ENCODE peak calls at places on chromosomes 16 and 17, in eight cellular contexts. K is HFF-Myc; W is stimulated activated CD8-positive, alpha-beta memory T cell treated with anti-CD3 and anti-CD28 coated beads, Interleukin-7, amount 100 ng/mL, for 48 hours; H is T-helper 17 cell; J is iPS-NIHi11; C is NCI-H82; V is effector CD4-positive, alpha-beta T cell; L is SHP77. O is an unnamed sample.

GRCh38 chr17:78337244-78338109 is 22.4 kb downstream of the SOCS3 start:
- DNase-seq in K (no peak), W (no peak), H (no peak), J (no peak), C (no peak), V (no peak), L (no peak), O (peak)

GRCh38 chr17:4163951-4164350 is 21.0 kb downstream of the CYB5D2 start:
- DNase-seq in K (no peak), W (no peak), H (no peak), J (no peak), C (no peak), V (no peak), L (no peak), O (no peak)

GRCh38 chr17:19295478-19296200 is 58.5 kb downstream of the EPN2 start:
- DNase-seq in K (no peak), W (no peak), H (no peak), J (no peak), C (peak), V (no peak), L (no peak), O (no peak)

GRCh38 chr17:39699818-39700147 is at the start of gene ERBB2:
- DNase-seq in K (no peak), W (no peak), H (no peak), J (peak), C (no peak), V (no peak), L (no peak), O (peak)

GRCh38 chr17:48024149-48025039 is 13.2 kb downstream of the COPZ2 start:
- DNase-seq in K (no peak), W (no peak), H (peak), J (no peak), C (peak), V (peak), L (peak), O (peak)

GRCh38 chr17:57551321-57552079 is 193.6 kb downstream of the CCDC182 start:
- DNase-seq in K (no peak), W (no peak), H (no peak), J (no peak), C (peak), V (peak), L (no peak), O (no peak)

GRCh38 chr17:74199306-74200092 is 4.0 kb upstream of the RPL38 start:
- DNase-seq in K (no peak), W (peak), H (peak), J (peak), C (peak), V (peak), L (peak), O (peak)

GRCh38 chr16:46482895-46483294 is 138.3 kb downstream of the SHCBP1 start:
- DNase-seq in K (no peak), W (no peak), H (no peak), J (no peak), C (peak), V (no peak), L (no peak), O (no peak)

GRCh38 chr16:80144191-80144590 is 396.6 kb upstream of the DYNLRB2 start:
- DNase-seq in K (no peak), W (no peak), H (no peak), J (no peak), C (no peak), V (no peak), L (no peak), O (no peak)

GRCh38 chr17:18037482-18037881 is 1.5 kb downstream of the ATPAF2 start:
- DNase-seq in K (no peak), W (no peak), H (no peak), J (no peak), C (no peak), V (no peak), L (no peak), O (no peak)

GRCh38 chr16:80684906-80685305 is 119.5 kb downstream of the CDYL2 start:
- DNase-seq in K (no peak), W (no peak), H (no peak), J (no peak), C (no peak), V (no peak), L (no peak), O (no peak)

GRCh38 chr17:77610980-77611641 is 347.4 kb upstream of the TNRC6C start:
- DNase-seq in K (no peak), W (no peak), H (no peak), J (no peak), C (no peak), V (no peak), L (no peak), O (no peak)

GRCh38 chr17:14604920-14605599 is 304.2 kb downstream of the HS3ST3B1 start:
- DNase-seq in K (no peak), W (no peak), H (no peak), J (no peak), C (no peak), V (no peak), L (no peak), O (peak)

GRCh38 chr17:75720656-75721462 is at the start of gene ITGB4:
- DNase-seq in K (no peak), W (peak), H (peak), J (peak), C (no peak), V (peak), L (no peak), O (peak)

GRCh38 chr17:20033410-20033809 is 24.3 kb downstream of the SPECC1 start:
- DNase-seq in K (no peak), W (no peak), H (no peak), J (no peak), C (no peak), V (no peak), L (no peak), O (no peak)

GRCh38 chr16:81212830-81213465 is 25.5 kb upstream of the BCO1 start:
- DNase-seq in K (no peak), W (no peak), H (no peak), J (no peak), C (peak), V (no peak), L (no peak), O (no peak)

GRCh38 chr16:30923554-30924085 is at the start of gene FBXL19:
- DNase-seq in K (no peak), W (no peak), H (no peak), J (peak), C (no peak), V (no peak), L (no peak), O (peak)

GRCh38 chr17:78697846-78698343 is 84.2 kb downstream of the CYTH1 start:
- DNase-seq in K (no peak), W (no peak), H (no peak), J (no peak), C (no peak), V (no peak), L (no peak), O (no peak)

GRCh38 chr17:30922235-30922993 is 669 bp downstream of the ADAP2 start:
- DNase-seq in K (no peak), W (no peak), H (no peak), J (peak), C (no peak), V (no peak), L (no peak), O (peak)

GRCh38 chr17:80035687-80035936 is at the start of gene TBC1D16:
- DNase-seq in K (no peak), W (no peak), H (peak), J (no peak), C (no peak), V (no peak), L (no peak), O (no peak)

GRCh38 chr16:65922923-65923322 is 443.6 kb upstream of the CDH5 start:
- DNase-seq in K (no peak), W (no peak), H (no peak), J (no peak), C (no peak), V (no peak), L (no peak), O (no peak)

GRCh38 chr17:71975331-71975801 is 145.5 kb upstream of the SOX9 start:
- DNase-seq in K (no peak), W (no peak), H (no peak), J (no peak), C (no peak), V (no peak), L (no peak), O (peak)

GRCh38 chr16:57131351-57131970 is 39.1 kb downstream of the CPNE2 start:
- DNase-seq in K (no peak), W (no peak), H (no peak), J (no peak), C (no peak), V (no peak), L (no peak), O (peak)

GRCh38 chr17:64007838-64008282 is 9.7 kb downstream of the PRR29 start:
- DNase-seq in K (no peak), W (no peak), H (no peak), J (no peak), C (no peak), V (no peak), L (no peak), O (no peak)

GRCh38 chr16:914453-914852 is 56.3 kb downstream of the LMF1 start:
- DNase-seq in K (no peak), W (no peak), H (no peak), J (no peak), C (no peak), V (no peak), L (no peak), O (no peak)

GRCh38 chr16:27847030-27847550 is 216.4 kb downstream of the GSG1L start:
- DNase-seq in K (no peak), W (no peak), H (no peak), J (no peak), C (no peak), V (no peak), L (no peak), O (no peak)

GRCh38 chr16:23318639-23319038 is 16.5 kb downstream of the SCNN1B start:
- DNase-seq in K (no peak), W (no peak), H (no peak), J (no peak), C (no peak), V (no peak), L (no peak), O (peak)

GRCh38 chr17:81615401-81615930 is 21.4 kb downstream of the NPLOC4 start:
- DNase-seq in K (no peak), W (no peak), H (no peak), J (no peak), C (no peak), V (no peak), L (no peak), O (no peak)

GRCh38 chr16:30185683-30186421 is 2.5 kb downstream of the CORO1A start:
- DNase-seq in K (no peak), W (peak), H (peak), J (no peak), C (no peak), V (peak), L (no peak), O (peak)

GRCh38 chr17:32516940-32517711 is 30.3 kb downstream of the CDK5R1 start:
- DNase-seq in K (no peak), W (no peak), H (no peak), J (no peak), C (peak), V (no peak), L (no peak), O (no peak)

GRCh38 chr17:7060165-7060890 is 16.4 kb upstream of the SLC16A11 start:
- DNase-seq in K (no peak), W (no peak), H (no peak), J (no peak), C (no peak), V (no peak), L (no peak), O (no peak)

GRCh38 chr16:23382279-23382678 is 70.7 kb downstream of the COG7 start:
- DNase-seq in K (no peak), W (no peak), H (no peak), J (no peak), C (no peak), V (no peak), L (no peak), O (peak)

GRCh38 chr16:3909791-3910583 is 29.5 kb upstream of the CREBBP start:
- DNase-seq in K (no peak), W (no peak), H (no peak), J (peak), C (peak), V (no peak), L (no peak), O (no peak)

GRCh38 chr17:4362141-4362540 is 4.3 kb downstream of the UBE2G1 start:
- DNase-seq in K (no peak), W (no peak), H (no peak), J (no peak), C (no peak), V (no peak), L (no peak), O (no peak)

GRCh38 chr16:54707813-54708212 is 222.9 kb upstream of the IRX5 start:
- DNase-seq in K (no peak), W (no peak), H (no peak), J (no peak), C (no peak), V (no peak), L (no peak), O (no peak)

GRCh38 chr16:20042848-20043247 is 30.8 kb downstream of the GPR139 start:
- DNase-seq in K (no peak), W (no peak), H (no peak), J (no peak), C (no peak), V (no peak), L (no peak), O (no peak)